ENCODE peak calls at places on chromosome 5, in seven cellular contexts. One of them, this sample, is unnamed.

GRCh38 chr5:73950441-73950873 is 324.5 kb downstream of the ARHGEF28 start:
- DNase-seq in ecto neural progenitor cell: no peak
- DNase-seq in A549: no peak
- DNase-seq in GM12865: no peak
- DNase-seq in esophagus squamous epithelium: no peak
- DNase-seq in dermis blood vessel endothelial cell: no peak
- DNase-seq in NCI-H2171: no peak
- DNase-seq in this sample: no peak

GRCh38 chr5:150428106-150428876 is 15.6 kb upstream of the CD74 start:
- DNase-seq in A549: no peak
- DNase-seq in esophagus squamous epithelium: no peak
- DNase-seq in dermis blood vessel endothelial cell: peak
- DNase-seq in NCI-H2171: no peak
- DNase-seq in ecto neural progenitor cell: no peak
- DNase-seq in GM12865: no peak
- DNase-seq in this sample: peak

GRCh38 chr5:28766565-28767158 is 1728.3 kb upstream of the CDH9 start:
- DNase-seq in A549: peak
- DNase-seq in GM12865: peak
- DNase-seq in ecto neural progenitor cell: no peak
- DNase-seq in esophagus squamous epithelium: no peak
- DNase-seq in NCI-H2171: peak
- DNase-seq in dermis blood vessel endothelial cell: peak
- DNase-seq in this sample: peak

GRCh38 chr5:15420201-15420600 is 79.8 kb upstream of the FBXL7 start:
- DNase-seq in NCI-H2171: no peak
- DNase-seq in ecto neural progenitor cell: no peak
- DNase-seq in esophagus squamous epithelium: no peak
- DNase-seq in GM12865: no peak
- DNase-seq in dermis blood vessel endothelial cell: no peak
- DNase-seq in A549: no peak
- DNase-seq in this sample: no peak

GRCh38 chr5:19519448-19519847 is 468.6 kb downstream of the CDH18 start:
- DNase-seq in dermis blood vessel endothelial cell: no peak
- DNase-seq in NCI-H2171: no peak
- DNase-seq in GM12865: no peak
- DNase-seq in A549: no peak
- DNase-seq in ecto neural progenitor cell: no peak
- DNase-seq in esophagus squamous epithelium: no peak
- DNase-seq in this sample: no peak

GRCh38 chr5:125034331-125034730 is 287.9 kb upstream of the ZNF608 start:
- DNase-seq in esophagus squamous epithelium: no peak
- DNase-seq in GM12865: no peak
- DNase-seq in dermis blood vessel endothelial cell: no peak
- DNase-seq in NCI-H2171: no peak
- DNase-seq in A549: no peak
- DNase-seq in ecto neural progenitor cell: no peak
- DNase-seq in this sample: no peak

GRCh38 chr5:103224118-103224893 is 34.3 kb upstream of the MACIR start:
- DNase-seq in A549: peak
- DNase-seq in NCI-H2171: no peak
- DNase-seq in ecto neural progenitor cell: peak
- DNase-seq in GM12865: peak
- DNase-seq in dermis blood vessel endothelial cell: peak
- DNase-seq in esophagus squamous epithelium: no peak
- DNase-seq in this sample: peak

GRCh38 chr5:115351356-115352195 is 55.1 kb upstream of the CCDC112 start:
- DNase-seq in ecto neural progenitor cell: no peak
- DNase-seq in esophagus squamous epithelium: no peak
- DNase-seq in NCI-H2171: no peak
- DNase-seq in dermis blood vessel endothelial cell: peak
- DNase-seq in A549: peak
- DNase-seq in GM12865: peak
- DNase-seq in this sample: no peak

GRCh38 chr5:109329296-109330252 is 80.2 kb downstream of the PJA2 start:
- DNase-seq in NCI-H2171: no peak
- DNase-seq in dermis blood vessel endothelial cell: peak
- DNase-seq in A549: no peak
- DNase-seq in ecto neural progenitor cell: no peak
- DNase-seq in GM12865: no peak
- DNase-seq in esophagus squamous epithelium: no peak
- DNase-seq in this sample: no peak

GRCh38 chr5:94700592-94700991 is 82.1 kb downstream of the SLF1 start:
- DNase-seq in esophagus squamous epithelium: no peak
- DNase-seq in NCI-H2171: no peak
- DNase-seq in ecto neural progenitor cell: no peak
- DNase-seq in dermis blood vessel endothelial cell: peak
- DNase-seq in GM12865: peak
- DNase-seq in A549: no peak
- DNase-seq in this sample: no peak

GRCh38 chr5:161696992-161697391 is 11.5 kb downstream of the GABRA6 start:
- DNase-seq in GM12865: no peak
- DNase-seq in esophagus squamous epithelium: no peak
- DNase-seq in ecto neural progenitor cell: no peak
- DNase-seq in NCI-H2171: no peak
- DNase-seq in A549: no peak
- DNase-seq in dermis blood vessel endothelial cell: no peak
- DNase-seq in this sample: no peak

GRCh38 chr5:151221574-151221973 is 2.3 kb downstream of the CCDC69 start:
- DNase-seq in dermis blood vessel endothelial cell: peak
- DNase-seq in GM12865: no peak
- DNase-seq in ecto neural progenitor cell: no peak
- DNase-seq in esophagus squamous epithelium: no peak
- DNase-seq in NCI-H2171: no peak
- DNase-seq in A549: no peak
- DNase-seq in this sample: peak

GRCh38 chr5:176133289-176133870 is 104.8 kb upstream of the SIMC1 start:
- DNase-seq in NCI-H2171: no peak
- DNase-seq in esophagus squamous epithelium: no peak
- DNase-seq in dermis blood vessel endothelial cell: no peak
- DNase-seq in ecto neural progenitor cell: peak
- DNase-seq in A549: no peak
- DNase-seq in GM12865: no peak
- DNase-seq in this sample: no peak

GRCh38 chr5:124596595-124597388 is 149.6 kb downstream of the ZNF608 start:
- DNase-seq in GM12865: peak
- DNase-seq in NCI-H2171: no peak
- DNase-seq in esophagus squamous epithelium: no peak
- DNase-seq in dermis blood vessel endothelial cell: peak
- DNase-seq in A549: peak
- DNase-seq in ecto neural progenitor cell: no peak
- DNase-seq in this sample: no peak

GRCh38 chr5:6885581-6885980 is 172.3 kb downstream of the TENT4A start:
- DNase-seq in A549: no peak
- DNase-seq in GM12865: no peak
- DNase-seq in dermis blood vessel endothelial cell: no peak
- DNase-seq in ecto neural progenitor cell: no peak
- DNase-seq in esophagus squamous epithelium: no peak
- DNase-seq in NCI-H2171: no peak
- DNase-seq in this sample: no peak

GRCh38 chr5:159050408-159051091 is 49.2 kb downstream of the EBF1 start:
- DNase-seq in GM12865: peak
- DNase-seq in NCI-H2171: no peak
- DNase-seq in esophagus squamous epithelium: no peak
- DNase-seq in dermis blood vessel endothelial cell: no peak
- DNase-seq in ecto neural progenitor cell: no peak
- DNase-seq in A549: no peak
- DNase-seq in this sample: no peak

GRCh38 chr5:134004626-134005414 is at the start of gene VDAC1:
- DNase-seq in ecto neural progenitor cell: peak
- DNase-seq in NCI-H2171: peak
- DNase-seq in A549: peak
- DNase-seq in dermis blood vessel endothelial cell: peak
- DNase-seq in GM12865: peak
- DNase-seq in esophagus squamous epithelium: no peak
- DNase-seq in this sample: peak

GRCh38 chr5:45029553-45029952 is 220.8 kb downstream of the MRPS30 start:
- DNase-seq in A549: no peak
- DNase-seq in NCI-H2171: no peak
- DNase-seq in ecto neural progenitor cell: no peak
- DNase-seq in esophagus squamous epithelium: no peak
- DNase-seq in dermis blood vessel endothelial cell: no peak
- DNase-seq in GM12865: no peak
- DNase-seq in this sample: no peak

GRCh38 chr5:142979636-142980035 is 209.5 kb downstream of the ARHGAP26 start:
- DNase-seq in NCI-H2171: no peak
- DNase-seq in dermis blood vessel endothelial cell: peak
- DNase-seq in esophagus squamous epithelium: no peak
- DNase-seq in ecto neural progenitor cell: no peak
- DNase-seq in A549: no peak
- DNase-seq in GM12865: no peak
- DNase-seq in this sample: no peak

GRCh38 chr5:32265902-32266301 is 46.8 kb downstream of the MTMR12 start:
- DNase-seq in GM12865: no peak
- DNase-seq in esophagus squamous epithelium: no peak
- DNase-seq in A549: no peak
- DNase-seq in ecto neural progenitor cell: no peak
- DNase-seq in NCI-H2171: no peak
- DNase-seq in dermis blood vessel endothelial cell: no peak
- DNase-seq in this sample: no peak

GRCh38 chr5:135235551-135236100 is 163.4 kb downstream of the MACROH2A1 start:
- DNase-seq in NCI-H2171: no peak
- DNase-seq in A549: no peak
- DNase-seq in esophagus squamous epithelium: no peak
- DNase-seq in dermis blood vessel endothelial cell: no peak
- DNase-seq in ecto neural progenitor cell: no peak
- DNase-seq in GM12865: no peak
- DNase-seq in this sample: peak

GRCh38 chr5:135718151-135718550 is 116.3 kb upstream of the SLC25A48 start:
- DNase-seq in esophagus squamous epithelium: no peak
- DNase-seq in NCI-H2171: no peak
- DNase-seq in ecto neural progenitor cell: no peak
- DNase-seq in A549: peak
- DNase-seq in GM12865: no peak
- DNase-seq in dermis blood vessel endothelial cell: no peak
- DNase-seq in this sample: peak

GRCh38 chr5:11785771-11786342 is 118.4 kb downstream of the CTNND2 start:
- DNase-seq in GM12865: no peak
- DNase-seq in A549: no peak
- DNase-seq in NCI-H2171: no peak
- DNase-seq in esophagus squamous epithelium: no peak
- DNase-seq in ecto neural progenitor cell: no peak
- DNase-seq in dermis blood vessel endothelial cell: no peak
- DNase-seq in this sample: no peak

GRCh38 chr5:122429545-122430327 is 117.7 kb downstream of the SNCAIP start:
- DNase-seq in NCI-H2171: no peak
- DNase-seq in A549: no peak
- DNase-seq in GM12865: no peak
- DNase-seq in esophagus squamous epithelium: no peak
- DNase-seq in ecto neural progenitor cell: peak
- DNase-seq in dermis blood vessel endothelial cell: no peak
- DNase-seq in this sample: no peak

GRCh38 chr5:175655411-175655810 is 2.5 kb upstream of the HRH2 start:
- DNase-seq in dermis blood vessel endothelial cell: no peak
- DNase-seq in A549: no peak
- DNase-seq in esophagus squamous epithelium: no peak
- DNase-seq in NCI-H2171: no peak
- DNase-seq in ecto neural progenitor cell: no peak
- DNase-seq in GM12865: no peak
- DNase-seq in this sample: no peak

GRCh38 chr5:123209163-123210013 is 120.3 kb downstream of the PRDM6 start:
- DNase-seq in ecto neural progenitor cell: no peak
- DNase-seq in GM12865: peak
- DNase-seq in dermis blood vessel endothelial cell: peak
- DNase-seq in NCI-H2171: no peak
- DNase-seq in esophagus squamous epithelium: no peak
- DNase-seq in A549: peak
- DNase-seq in this sample: no peak

GRCh38 chr5:132961887-132962286 is 1.5 kb downstream of the AFF4 start:
- DNase-seq in A549: no peak
- DNase-seq in ecto neural progenitor cell: no peak
- DNase-seq in GM12865: no peak
- DNase-seq in dermis blood vessel endothelial cell: peak
- DNase-seq in esophagus squamous epithelium: no peak
- DNase-seq in NCI-H2171: no peak
- DNase-seq in this sample: peak

GRCh38 chr5:172293054-172293744 is 9.6 kb upstream of the UBTD2 start:
- DNase-seq in dermis blood vessel endothelial cell: peak
- DNase-seq in NCI-H2171: peak
- DNase-seq in A549: peak
- DNase-seq in ecto neural progenitor cell: peak
- DNase-seq in GM12865: peak
- DNase-seq in esophagus squamous epithelium: no peak
- DNase-seq in this sample: peak

GRCh38 chr5:159785639-159786038 is 130.6 kb upstream of the ADRA1B start:
- DNase-seq in NCI-H2171: no peak
- DNase-seq in dermis blood vessel endothelial cell: no peak
- DNase-seq in esophagus squamous epithelium: no peak
- DNase-seq in ecto neural progenitor cell: no peak
- DNase-seq in A549: no peak
- DNase-seq in GM12865: no peak
- DNase-seq in this sample: no peak

GRCh38 chr5:30401479-30402058 is 791.9 kb upstream of the CDH6 start:
- DNase-seq in GM12865: peak
- DNase-seq in esophagus squamous epithelium: no peak
- DNase-seq in NCI-H2171: peak
- DNase-seq in dermis blood vessel endothelial cell: peak
- DNase-seq in A549: peak
- DNase-seq in ecto neural progenitor cell: peak
- DNase-seq in this sample: peak

GRCh38 chr5:118220491-118220890 is 767.9 kb downstream of the DTWD2 start:
- DNase-seq in esophagus squamous epithelium: no peak
- DNase-seq in ecto neural progenitor cell: no peak
- DNase-seq in NCI-H2171: no peak
- DNase-seq in GM12865: no peak
- DNase-seq in A549: no peak
- DNase-seq in dermis blood vessel endothelial cell: no peak
- DNase-seq in this sample: no peak

GRCh38 chr5:162119801-162120200 is 52.2 kb downstream of the GABRG2 start:
- DNase-seq in dermis blood vessel endothelial cell: no peak
- DNase-seq in GM12865: no peak
- DNase-seq in A549: no peak
- DNase-seq in NCI-H2171: no peak
- DNase-seq in esophagus squamous epithelium: no peak
- DNase-seq in ecto neural progenitor cell: no peak
- DNase-seq in this sample: no peak

GRCh38 chr5:149632311-149633251 is 51.3 kb downstream of the ARHGEF37 start:
- DNase-seq in ecto neural progenitor cell: no peak
- DNase-seq in esophagus squamous epithelium: no peak
- DNase-seq in dermis blood vessel endothelial cell: peak
- DNase-seq in A549: peak
- DNase-seq in GM12865: peak
- DNase-seq in NCI-H2171: no peak
- DNase-seq in this sample: no peak

GRCh38 chr5:40277161-40277906 is 402.4 kb upstream of the PTGER4 start:
- DNase-seq in ecto neural progenitor cell: no peak
- DNase-seq in esophagus squamous epithelium: no peak
- DNase-seq in NCI-H2171: no peak
- DNase-seq in dermis blood vessel endothelial cell: no peak
- DNase-seq in A549: no peak
- DNase-seq in GM12865: peak
- DNase-seq in this sample: no peak

GRCh38 chr5:153542536-153542935 is 52.1 kb downstream of the GRIA1 start:
- DNase-seq in NCI-H2171: no peak
- DNase-seq in GM12865: no peak
- DNase-seq in A549: no peak
- DNase-seq in dermis blood vessel endothelial cell: no peak
- DNase-seq in ecto neural progenitor cell: no peak
- DNase-seq in esophagus squamous epithelium: no peak
- DNase-seq in this sample: no peak

This sample was measured in adrenal gland.